ENCODE peak calls at places on chromosomes 2 and 18, in four cellular contexts. One of them, this sample, is unnamed.

GRCh38 chr18:46320928-46321855 is 217.0 kb downstream of the HAUS1 start:
- DNase-seq in NT2/D1: no peak
- DNase-seq in neural progenitor cell: no peak
- DNase-seq in colonic mucosa: no peak
- DNase-seq in this sample: no peak

GRCh38 chr2:62309465-62310091 is 113.7 kb downstream of the B3GNT2 start:
- DNase-seq in colonic mucosa: no peak
- DNase-seq in neural progenitor cell: no peak
- DNase-seq in NT2/D1: no peak
- DNase-seq in this sample: no peak

GRCh38 chr2:128159437-128159836 is 68.4 kb downstream of the UGGT1 start:
- DNase-seq in colonic mucosa: no peak
- DNase-seq in NT2/D1: no peak
- DNase-seq in neural progenitor cell: no peak
- DNase-seq in this sample: no peak

GRCh38 chr2:26317377-26318105 is 28.4 kb upstream of the SELENOI start:
- DNase-seq in NT2/D1: no peak
- DNase-seq in colonic mucosa: no peak
- DNase-seq in neural progenitor cell: no peak
- DNase-seq in this sample: no peak

GRCh38 chr2:237427807-237428506 is 14.0 kb upstream of the COL6A3 start:
- DNase-seq in neural progenitor cell: no peak
- DNase-seq in colonic mucosa: no peak
- DNase-seq in NT2/D1: no peak
- DNase-seq in this sample: no peak

GRCh38 chr2:24210106-24210455 is 35.2 kb downstream of the FAM228A start:
- DNase-seq in NT2/D1: no peak
- DNase-seq in neural progenitor cell: no peak
- DNase-seq in colonic mucosa: no peak
- DNase-seq in this sample: no peak

GRCh38 chr2:175957845-175958244 is 44.2 kb downstream of the LNPK start:
- DNase-seq in colonic mucosa: no peak
- DNase-seq in neural progenitor cell: no peak
- DNase-seq in NT2/D1: peak; percentile 15
- DNase-seq in this sample: no peak

GRCh38 chr18:48788378-48788777 is 162.4 kb downstream of the SMAD7 start:
- DNase-seq in NT2/D1: no peak
- DNase-seq in colonic mucosa: no peak
- DNase-seq in neural progenitor cell: no peak
- DNase-seq in this sample: no peak

GRCh38 chr2:178700922-178701342 is 106.3 kb downstream of the TTN start:
- DNase-seq in colonic mucosa: no peak
- DNase-seq in neural progenitor cell: peak; percentile 44
- DNase-seq in NT2/D1: peak; percentile 13
- DNase-seq in this sample: no peak

GRCh38 chr2:180607501-180608060 is 372.8 kb upstream of the UBE2E3 start:
- DNase-seq in neural progenitor cell: no peak
- DNase-seq in NT2/D1: no peak
- DNase-seq in colonic mucosa: no peak
- DNase-seq in this sample: no peak

GRCh38 chr2:3463156-3463835 is 56.0 kb downstream of the ADI1 start:
- DNase-seq in NT2/D1: no peak
- DNase-seq in neural progenitor cell: no peak
- DNase-seq in colonic mucosa: no peak
- DNase-seq in this sample: no peak

GRCh38 chr2:126752876-126753275 is 96.9 kb downstream of the GYPC start:
- DNase-seq in NT2/D1: no peak
- DNase-seq in colonic mucosa: peak; percentile 14
- DNase-seq in neural progenitor cell: no peak
- DNase-seq in this sample: no peak

GRCh38 chr2:26913599-26914285 is 56.7 kb upstream of the MAPRE3 start:
- DNase-seq in neural progenitor cell: peak; percentile 18
- DNase-seq in colonic mucosa: no peak
- DNase-seq in NT2/D1: no peak
- DNase-seq in this sample: no peak

GRCh38 chr2:206798009-206798408 is 32.6 kb downstream of the FASTKD2 start:
- DNase-seq in neural progenitor cell: no peak
- DNase-seq in NT2/D1: no peak
- DNase-seq in colonic mucosa: no peak
- DNase-seq in this sample: no peak

GRCh38 chr18:42929857-42930256 is 185.6 kb downstream of the RIT2 start:
- DNase-seq in colonic mucosa: no peak
- DNase-seq in NT2/D1: no peak
- DNase-seq in neural progenitor cell: no peak
- DNase-seq in this sample: no peak

GRCh38 chr2:238105506-238106338 is 5.6 kb downstream of the ESPNL start:
- DNase-seq in NT2/D1: no peak
- DNase-seq in neural progenitor cell: no peak
- DNase-seq in colonic mucosa: no peak
- DNase-seq in this sample: no peak

GRCh38 chr2:120053891-120054290 is 41.0 kb downstream of the EPB41L5 start:
- DNase-seq in colonic mucosa: no peak
- DNase-seq in neural progenitor cell: no peak
- DNase-seq in NT2/D1: no peak
- DNase-seq in this sample: no peak

GRCh38 chr2:13711154-13711553 is 921.4 kb upstream of the LRATD1 start:
- DNase-seq in colonic mucosa: no peak
- DNase-seq in NT2/D1: no peak
- DNase-seq in neural progenitor cell: no peak
- DNase-seq in this sample: no peak

GRCh38 chr2:170587117-170587516 is 128.0 kb upstream of the SP5 start:
- DNase-seq in neural progenitor cell: no peak
- DNase-seq in NT2/D1: no peak
- DNase-seq in colonic mucosa: no peak
- DNase-seq in this sample: no peak

GRCh38 chr2:74566423-74567085 is 12.0 kb downstream of the DOK1 start:
- DNase-seq in neural progenitor cell: no peak
- DNase-seq in colonic mucosa: no peak
- DNase-seq in NT2/D1: no peak
- DNase-seq in this sample: no peak

GRCh38 chr2:162750033-162750432 is 88.5 kb downstream of the KCNH7 start:
- DNase-seq in neural progenitor cell: no peak
- DNase-seq in colonic mucosa: no peak
- DNase-seq in NT2/D1: no peak
- DNase-seq in this sample: no peak

GRCh38 chr2:202510911-202511310 is 123.9 kb upstream of the FAM117B start:
- DNase-seq in colonic mucosa: no peak
- DNase-seq in neural progenitor cell: no peak
- DNase-seq in NT2/D1: no peak
- DNase-seq in this sample: no peak

GRCh38 chr2:26246818-26247217 is 2.1 kb downstream of the HADHB start:
- DNase-seq in colonic mucosa: no peak
- DNase-seq in neural progenitor cell: no peak
- DNase-seq in NT2/D1: no peak
- DNase-seq in this sample: no peak

GRCh38 chr18:76822510-76823165 is at the start of gene ZNF236:
- DNase-seq in neural progenitor cell: peak; percentile 93
- DNase-seq in NT2/D1: peak; percentile 48
- DNase-seq in colonic mucosa: peak; percentile 61
- DNase-seq in this sample: no peak

GRCh38 chr2:14417586-14417985 is 214.9 kb upstream of the LRATD1 start:
- DNase-seq in colonic mucosa: no peak
- DNase-seq in NT2/D1: no peak
- DNase-seq in neural progenitor cell: no peak
- DNase-seq in this sample: no peak

GRCh38 chr2:10331702-10332401 is 29.1 kb downstream of the HPCAL1 start:
- DNase-seq in NT2/D1: no peak
- DNase-seq in neural progenitor cell: no peak
- DNase-seq in colonic mucosa: no peak
- DNase-seq in this sample: no peak

GRCh38 chr2:16666453-16666801 is 793 bp upstream of the CYRIA start:
- DNase-seq in neural progenitor cell: no peak
- DNase-seq in NT2/D1: peak; percentile 30
- DNase-seq in colonic mucosa: no peak
- DNase-seq in this sample: no peak

GRCh38 chr2:166614027-166614426 is 120.0 kb upstream of the SCN7A start:
- DNase-seq in NT2/D1: no peak
- DNase-seq in neural progenitor cell: peak; percentile 42
- DNase-seq in colonic mucosa: no peak
- DNase-seq in this sample: no peak

GRCh38 chr2:127661072-127661618 is 14.2 kb downstream of the LIMS2 start:
- DNase-seq in NT2/D1: no peak
- DNase-seq in colonic mucosa: no peak
- DNase-seq in neural progenitor cell: no peak
- DNase-seq in this sample: no peak

GRCh38 chr2:227411320-227411989 is 23.7 kb upstream of the SCYGR1 start:
- DNase-seq in neural progenitor cell: no peak
- DNase-seq in colonic mucosa: no peak
- DNase-seq in NT2/D1: no peak
- DNase-seq in this sample: no peak

GRCh38 chr2:232375164-232375563 is 3.4 kb upstream of the ALPP start:
- DNase-seq in NT2/D1: peak; percentile 59
- DNase-seq in colonic mucosa: no peak
- DNase-seq in neural progenitor cell: no peak
- DNase-seq in this sample: no peak

GRCh38 chr2:24201496-24201895 is 26.6 kb downstream of the FAM228A start:
- DNase-seq in neural progenitor cell: no peak
- DNase-seq in NT2/D1: no peak
- DNase-seq in colonic mucosa: no peak
- DNase-seq in this sample: no peak

GRCh38 chr2:48651127-48651526 is 33.5 kb downstream of the GTF2A1L start:
- DNase-seq in colonic mucosa: no peak
- DNase-seq in neural progenitor cell: no peak
- DNase-seq in NT2/D1: no peak
- DNase-seq in this sample: no peak

GRCh38 chr18:35582310-35582682 is 756 bp downstream of the GALNT1 start:
- DNase-seq in colonic mucosa: no peak
- DNase-seq in NT2/D1: no peak
- DNase-seq in neural progenitor cell: no peak
- DNase-seq in this sample: no peak

GRCh38 chr2:109216332-109216731 is 87.3 kb downstream of the SH3RF3 start:
- DNase-seq in colonic mucosa: no peak
- DNase-seq in NT2/D1: no peak
- DNase-seq in neural progenitor cell: no peak
- DNase-seq in this sample: no peak

GRCh38 chr2:18752022-18752493 is 162.7 kb upstream of the NT5C1B start:
- DNase-seq in colonic mucosa: no peak
- DNase-seq in neural progenitor cell: no peak
- DNase-seq in NT2/D1: no peak
- DNase-seq in this sample: no peak

GRCh38 chr2:18754286-18754685 is 164.9 kb upstream of the NT5C1B start:
- DNase-seq in colonic mucosa: no peak
- DNase-seq in neural progenitor cell: no peak
- DNase-seq in NT2/D1: no peak
- DNase-seq in this sample: no peak

GRCh38 chr2:18750662-18751554 is 161.5 kb upstream of the NT5C1B start:
- DNase-seq in colonic mucosa: no peak
- DNase-seq in neural progenitor cell: no peak
- DNase-seq in NT2/D1: no peak
- DNase-seq in this sample: no peak

GRCh38 chr2:18752667-18753422 is 163.5 kb upstream of the NT5C1B start:
- DNase-seq in colonic mucosa: no peak
- DNase-seq in neural progenitor cell: no peak
- DNase-seq in NT2/D1: no peak
- DNase-seq in this sample: no peak

DNA sequence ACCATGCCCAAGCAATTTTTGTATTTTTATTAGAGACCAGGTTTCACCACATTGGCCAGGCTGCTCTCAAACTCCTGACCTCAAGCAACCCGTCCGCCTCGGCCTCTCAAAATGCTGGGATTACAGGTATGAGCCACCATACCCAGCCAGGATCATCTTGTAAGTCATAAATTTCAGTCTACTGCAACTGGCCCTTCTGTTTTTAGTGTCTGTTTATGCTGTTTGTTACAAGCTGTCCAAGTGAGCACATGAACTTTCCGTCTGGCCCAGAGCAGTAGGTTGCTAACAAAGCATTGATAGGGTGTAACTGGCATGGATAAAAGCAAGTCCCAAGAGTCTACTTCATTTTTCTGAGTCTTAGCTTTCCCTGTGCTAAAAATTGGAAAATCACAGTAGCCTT is 164.4 kb upstream of the NT5C1B start:
- DNase-seq in neural progenitor cell: no peak
- DNase-seq in NT2/D1: no peak
- DNase-seq in colonic mucosa: no peak
- DNase-seq in this sample: no peak
- H3K9me3 ChIP-seq in neural progenitor cell: no peaks in the 10 kb centered on the region
- H3K9me3 ChIP-seq in NT2/D1: no peaks in the 10 kb centered on the region
- H3K9me3 ChIP-seq in colonic mucosa: no peaks in the 10 kb centered on the region
- H3K9me3 ChIP-seq in this sample: no peaks in the 10 kb centered on the region

DNA sequence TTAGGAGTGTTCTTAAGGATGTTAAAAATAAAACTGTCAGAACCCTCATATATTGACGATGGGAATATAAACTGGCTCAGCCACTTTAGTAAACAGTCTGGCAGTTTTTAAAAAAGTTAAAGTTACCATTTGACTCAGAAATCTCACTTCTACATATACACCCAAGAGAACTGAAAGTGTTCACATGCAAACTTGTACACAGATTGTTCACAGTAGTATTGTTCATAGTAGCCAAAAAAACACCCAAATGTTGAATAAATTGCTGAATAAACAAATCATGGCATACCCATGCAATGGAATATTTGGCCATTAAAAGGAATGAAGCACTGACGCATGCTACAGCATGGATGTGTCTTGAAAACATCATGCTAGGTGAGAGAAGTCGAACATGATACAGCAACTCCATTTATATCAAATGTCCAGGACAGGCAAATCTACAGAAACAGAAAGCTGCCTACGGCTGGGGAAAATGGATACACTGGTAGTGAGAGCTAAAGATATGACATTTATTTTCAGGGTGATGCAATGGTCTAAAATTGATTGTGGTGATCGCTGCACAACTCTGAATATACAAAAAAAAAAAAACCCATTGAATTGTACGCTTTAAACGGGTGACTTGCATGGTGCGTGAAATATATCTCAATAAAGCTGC is 10.1 kb downstream of the RPL31 start:
- DNase-seq in NT2/D1: no peak
- DNase-seq in colonic mucosa: no peak
- DNase-seq in neural progenitor cell: no peak
- DNase-seq in this sample: no peak
- H3K4me3 ChIP-seq in NT2/D1: no peak overlapping the region
- H3K4me3 ChIP-seq in colonic mucosa: no peak overlapping the region
- H3K4me3 ChIP-seq in neural progenitor cell: no peak overlapping the region
- H3K4me3 ChIP-seq in this sample: no peak overlapping the region

GRCh38 chr2:113184531-113185230 is 10.9 kb downstream of the PSD4 start:
- DNase-seq in NT2/D1: no peak
- DNase-seq in neural progenitor cell: no peak
- DNase-seq in colonic mucosa: no peak
- DNase-seq in this sample: no peak
- H3K4me1 ChIP-seq in NT2/D1: peaks cover 4% of the 10 kb centered on the region
- H3K4me1 ChIP-seq in neural progenitor cell: no peaks in the 10 kb centered on the region
- H3K4me1 ChIP-seq in colonic mucosa: no peaks in the 10 kb centered on the region
- H3K4me1 ChIP-seq in this sample: no peaks in the 10 kb centered on the region

GRCh38 chr18:14962626-14963025 is 214.7 kb downstream of the ANKRD30B start:
- DNase-seq in neural progenitor cell: no peak
- DNase-seq in colonic mucosa: no peak
- DNase-seq in NT2/D1: no peak
- DNase-seq in this sample: no peak

GRCh38 chr18:14961991-14962390 is 214.0 kb downstream of the ANKRD30B start:
- DNase-seq in neural progenitor cell: no peak
- DNase-seq in NT2/D1: no peak
- DNase-seq in colonic mucosa: no peak
- DNase-seq in this sample: no peak

GRCh38 chr18:14963246-14963645 is 215.3 kb downstream of the ANKRD30B start:
- DNase-seq in NT2/D1: no peak
- DNase-seq in colonic mucosa: no peak
- DNase-seq in neural progenitor cell: no peak
- DNase-seq in this sample: no peak

GRCh38 chr18:14964002-14964401 is 216.0 kb downstream of the ANKRD30B start:
- DNase-seq in colonic mucosa: no peak
- DNase-seq in NT2/D1: no peak
- DNase-seq in neural progenitor cell: no peak
- DNase-seq in this sample: no peak

GRCh38 chr18:14965553-14965952 is 217.6 kb downstream of the ANKRD30B start:
- DNase-seq in colonic mucosa: no peak
- DNase-seq in neural progenitor cell: no peak
- DNase-seq in NT2/D1: no peak
- DNase-seq in this sample: no peak
- H3K9me3 ChIP-seq in colonic mucosa: no peaks in the 10 kb centered on the region
- H3K9me3 ChIP-seq in neural progenitor cell: peaks cover 4% of the 10 kb centered on the region
- H3K9me3 ChIP-seq in NT2/D1: no peaks in the 10 kb centered on the region
- H3K9me3 ChIP-seq in this sample: no peaks in the 10 kb centered on the region